ENCODE peak calls at places on chromosomes 1 and 21, in ten cellular contexts. M is activated T-cell treated with anti-CD3 and anti-CD28 coated beads for 24 hours; V is NCI-H524 treated with DMSO at 0.1 percent for 48 hours; B is AG08396; Q is dermis microvascular lymphatic vessel endothelial cell; U is NCI-H1092 treated with DMSO at 0.1 percent for 48 hours; F is activated naive CD8-positive, alpha-beta T cell treated with anti-CD3 and anti-CD28 coated beads, Interleukin-2, amount 50 U/mL, for 24 hours; H is endothelial cell; L is NCI-H1436; R is naive thymus-derived CD8-positive, alpha-beta T cell. W is an unnamed sample.

GRCh38 chr1:226627924-226628623 is 79.5 kb downstream of the STUM start:
- DNase-seq in M (peak), V (no peak), B (no peak), Q (no peak), U (no peak), F (no peak), H (no peak), L (no peak), R (no peak), W (no peak)

GRCh38 chr1:174743654-174744561 is 255.8 kb upstream of the CACYBP start:
- DNase-seq in M (no peak), V (peak), B (peak), Q (peak), U (peak), F (no peak), H (no peak), L (peak), R (peak), W (peak)

GRCh38 chr21:33587792-33588484 is 546 bp downstream of the DONSON start:
- DNase-seq in M (peak), V (no peak), B (peak), Q (no peak), U (peak), F (peak), H (peak), L (peak), R (no peak), W (peak)

GRCh38 chr1:157147906-157148717 is 9.9 kb upstream of the ETV3 start:
- DNase-seq in M (no peak), V (no peak), B (no peak), Q (no peak), U (no peak), F (no peak), H (no peak), L (no peak), R (no peak), W (no peak)

GRCh38 chr1:154019280-154019679 is 28.7 kb downstream of the RPS27 start:
- DNase-seq in M (no peak), V (no peak), B (no peak), Q (no peak), U (no peak), F (no peak), H (no peak), L (no peak), R (no peak), W (no peak)

GRCh38 chr1:81329061-81329460 is 471.7 kb upstream of the ADGRL2 start:
- DNase-seq in M (no peak), V (no peak), B (no peak), Q (no peak), U (no peak), F (no peak), H (no peak), L (no peak), R (no peak), W (no peak)

GRCh38 chr1:40438391-40439015 is 11.8 kb upstream of the ZFP69B start:
- DNase-seq in M (no peak), V (no peak), B (peak), Q (peak), U (no peak), F (no peak), H (peak), L (peak), R (peak), W (peak)

GRCh38 chr1:234774971-234775370 is 165.0 kb upstream of the IRF2BP2 start:
- DNase-seq in M (no peak), V (no peak), B (no peak), Q (no peak), U (no peak), F (no peak), H (no peak), L (no peak), R (no peak), W (no peak)

GRCh38 chr1:154955039-154955717 is 721 bp downstream of the PBXIP1 start:
- DNase-seq in M (peak), V (peak), B (peak), Q (peak), U (peak), F (peak), H (peak), L (peak), R (peak), W (peak)

GRCh38 chr1:107609808-107610207 is 355.2 kb downstream of the VAV3 start:
- DNase-seq in M (no peak), V (no peak), B (no peak), Q (no peak), U (no peak), F (no peak), H (no peak), L (no peak), R (no peak), W (no peak)

GRCh38 chr21:38310619-38311018 is 53.8 kb downstream of the KCNJ15 start:
- DNase-seq in M (no peak), V (no peak), B (no peak), Q (no peak), U (no peak), F (no peak), H (no peak), L (peak), R (no peak), W (no peak)

GRCh38 chr1:172533511-172534116 is 664 bp downstream of the SUCO start:
- DNase-seq in M (peak), V (no peak), B (peak), Q (peak), U (peak), F (peak), H (peak), L (peak), R (peak), W (peak)

GRCh38 chr1:84208935-84209334 is 64.9 kb downstream of the PRKACB start:
- DNase-seq in M (no peak), V (no peak), B (no peak), Q (no peak), U (no peak), F (no peak), H (no peak), L (no peak), R (no peak), W (no peak)

GRCh38 chr1:117365350-117366280 is 1.6 kb upstream of the MAN1A2 start:
- DNase-seq in M (no peak), V (no peak), B (peak), Q (no peak), U (peak), F (no peak), H (no peak), L (no peak), R (no peak), W (no peak)

GRCh38 chr1:3625151-3625907 is 514 bp downstream of the TPRG1L start:
- DNase-seq in M (no peak), V (no peak), B (peak), Q (no peak), U (peak), F (peak), H (peak), L (no peak), R (peak), W (peak)

GRCh38 chr21:26007911-26008579 is 162.5 kb downstream of the APP start:
- DNase-seq in M (no peak), V (peak), B (no peak), Q (no peak), U (peak), F (no peak), H (no peak), L (peak), R (no peak), W (no peak)

GRCh38 chr1:245566952-245567351 is 412.2 kb downstream of the KIF26B start:
- DNase-seq in M (no peak), V (no peak), B (no peak), Q (no peak), U (no peak), F (no peak), H (no peak), L (no peak), R (no peak), W (no peak)

GRCh38 chr1:5971471-5972197 is 20.6 kb downstream of the NPHP4 start:
- DNase-seq in M (no peak), V (no peak), B (no peak), Q (no peak), U (no peak), F (no peak), H (no peak), L (no peak), R (no peak), W (no peak)

GRCh38 chr1:93874025-93874651 is 4.9 kb downstream of the DNTTIP2 start:
- DNase-seq in M (no peak), V (no peak), B (peak), Q (no peak), U (no peak), F (no peak), H (no peak), L (peak), R (peak), W (peak)

GRCh38 chr21:31343680-31344480 is at the start of gene TIAM1:
- DNase-seq in M (no peak), V (no peak), B (peak), Q (no peak), U (peak), F (peak), H (peak), L (no peak), R (peak), W (no peak)

GRCh38 chr1:7519861-7520408 is 251.2 kb upstream of the VAMP3 start:
- DNase-seq in M (no peak), V (no peak), B (no peak), Q (no peak), U (no peak), F (no peak), H (no peak), L (no peak), R (no peak), W (no peak)

GRCh38 chr1:52098139-52098871 is 42.2 kb downstream of the BTF3L4 start:
- DNase-seq in M (no peak), V (no peak), B (no peak), Q (no peak), U (no peak), F (no peak), H (no peak), L (no peak), R (no peak), W (peak)

GRCh38 chr1:46747683-46748288 is 28.9 kb upstream of the EFCAB14 start:
- DNase-seq in M (no peak), V (no peak), B (peak), Q (peak), U (peak), F (no peak), H (peak), L (peak), R (no peak), W (peak)

GRCh38 chr1:79128726-79129125 is 122.2 kb upstream of the ADGRL4 start:
- DNase-seq in M (no peak), V (no peak), B (peak), Q (no peak), U (no peak), F (no peak), H (no peak), L (no peak), R (no peak), W (no peak)

GRCh38 chr1:22710688-22711024 is at the start of gene EPHB2:
- DNase-seq in M (no peak), V (no peak), B (peak), Q (no peak), U (peak), F (peak), H (no peak), L (peak), R (no peak), W (peak)

GRCh38 chr1:209560952-209561351 is 22.6 kb upstream of the CAMK1G start:
- DNase-seq in M (no peak), V (no peak), B (no peak), Q (no peak), U (no peak), F (no peak), H (no peak), L (no peak), R (no peak), W (no peak)

GRCh38 chr1:24463756-24464377 is 38.8 kb upstream of the RCAN3 start:
- DNase-seq in M (no peak), V (no peak), B (no peak), Q (no peak), U (peak), F (no peak), H (no peak), L (peak), R (peak), W (no peak)

GRCh38 chr1:212529211-212529731 is 79.3 kb upstream of the ATF3 start:
- DNase-seq in M (no peak), V (peak), B (peak), Q (no peak), U (peak), F (no peak), H (no peak), L (no peak), R (no peak), W (no peak)

GRCh38 chr1:220655509-220655908 is 34.7 kb upstream of the C1orf115 start:
- DNase-seq in M (no peak), V (no peak), B (no peak), Q (no peak), U (no peak), F (no peak), H (no peak), L (no peak), R (no peak), W (no peak)

GRCh38 chr21:16815228-16815627 is 697.6 kb upstream of the CXADR start:
- DNase-seq in M (no peak), V (no peak), B (no peak), Q (no peak), U (no peak), F (no peak), H (no peak), L (no peak), R (no peak), W (no peak)

GRCh38 chr1:238488406-238488805 is 597.7 kb upstream of the ZP4 start:
- DNase-seq in M (no peak), V (no peak), B (no peak), Q (no peak), U (no peak), F (no peak), H (no peak), L (no peak), R (no peak), W (no peak)

GRCh38 chr21:34968414-34969333 is 80.4 kb downstream of the RUNX1 start:
- DNase-seq in M (peak), V (no peak), B (no peak), Q (no peak), U (no peak), F (no peak), H (no peak), L (no peak), R (peak), W (no peak)

W was measured in NCI-H2081.